ENCODE peak calls at places on chromosomes 4 and X, in ten cellular contexts. W, F, H, R, A, Y, N, P, L and I are unnamed samples.

GRCh38 chrX:31353095-31353494 is 281.3 kb upstream of the FTHL17 start:
- DNase-seq in L (no peak), Y (peak), A (no peak), W (no peak), N (peak), H (peak), P (no peak), R (no peak), F (peak), I (no peak)

GRCh38 chr4:38025665-38026064 is 65.5 kb downstream of the PTTG2 start:
- DNase-seq in A (no peak), N (no peak), W (no peak), H (no peak), P (no peak), L (no peak), R (no peak), Y (no peak), F (no peak), I (no peak)

GRCh38 chr4:77921701-77922100 is 59.1 kb downstream of the MRPL1 start:
- DNase-seq in R (no peak), W (no peak), N (peak), L (no peak), H (peak), F (peak), P (peak), A (no peak), Y (peak), I (no peak)

GRCh38 chr4:8221476-8221875 is 22.4 kb downstream of the SH3TC1 start:
- DNase-seq in P (no peak), N (no peak), R (no peak), L (no peak), W (no peak), Y (peak), H (peak), F (peak), A (no peak), I (no peak)

GRCh38 chrX:1212532-1212931 is at the start of gene CRLF2:
- DNase-seq in F (no peak), N (peak), R (no peak), Y (peak), H (peak), A (no peak), W (no peak), L (peak), P (peak), I (no peak)

GRCh38 chrX:47900833-47901232 is 64.1 kb downstream of the ZNF81 start:
- DNase-seq in N (no peak), Y (no peak), L (no peak), A (no peak), F (no peak), R (no peak), P (no peak), W (no peak), H (no peak), I (no peak)

GRCh38 chrX:30343206-30343605 is 34.0 kb upstream of the NR0B1 start:
- DNase-seq in L (no peak), P (no peak), N (no peak), W (no peak), A (no peak), R (no peak), F (no peak), H (no peak), Y (peak), I (no peak)

GRCh38 chr4:2172161-2172560 is 69.8 kb downstream of the HAUS3 start:
- DNase-seq in F (no peak), L (no peak), W (no peak), R (no peak), Y (no peak), N (no peak), P (no peak), H (no peak), A (no peak), I (no peak)

GRCh38 chrX:29952016-29952415 is 263.3 kb upstream of the MAGEB2 start:
- DNase-seq in H (no peak), W (no peak), A (no peak), L (no peak), R (no peak), P (no peak), F (peak), Y (peak), N (no peak), I (no peak)

GRCh38 chrX:20829665-20830481 is 544.3 kb upstream of the CNKSR2 start:
- DNase-seq in H (peak), N (peak), P (peak), L (no peak), Y (peak), R (no peak), A (no peak), F (peak), W (no peak), I (no peak)

GRCh38 chr4:2079006-2079405 is 19.9 kb downstream of the NAT8L start:
- DNase-seq in L (peak), H (no peak), A (no peak), R (peak), Y (no peak), P (no peak), W (no peak), N (no peak), F (no peak), I (no peak)

GRCh38 chrX:13650318-13650717 is 2.6 kb upstream of the TCEANC start:
- DNase-seq in L (no peak), A (no peak), N (no peak), F (no peak), P (no peak), W (no peak), H (no peak), Y (no peak), R (no peak), I (no peak)

GRCh38 chrX:13647709-13648212 is 5.2 kb upstream of the TCEANC start:
- DNase-seq in N (no peak), R (peak), W (peak), P (no peak), L (peak), Y (peak), A (peak), H (peak), F (peak), I (no peak)

GRCh38 chrX:13649823-13650222 is 3.1 kb upstream of the TCEANC start:
- DNase-seq in L (no peak), H (peak), R (no peak), A (no peak), N (no peak), F (peak), W (no peak), Y (no peak), P (no peak), I (no peak)

GRCh38 chrX:13645464-13646153 is 7.3 kb upstream of the TCEANC start:
- DNase-seq in H (no peak), W (no peak), F (no peak), R (no peak), A (no peak), L (no peak), N (no peak), P (no peak), Y (no peak), I (no peak)

GRCh38 chrX:13646154-13646549 is 6.8 kb upstream of the TCEANC start:
- DNase-seq in F (peak), H (peak), P (peak), N (peak), R (peak), W (peak), Y (peak), A (peak), L (peak), I (peak)
- TF ChIP-seq CTCF in F (peak), H (peak), P (peak), N (peak), R (peak), W (peak), Y (peak), A (peak), L (peak), I (peak)

GRCh38 chrX:39149761-39150160 is 348.5 kb downstream of the MID1IP1 start:
- DNase-seq in P (no peak), H (peak), A (peak), W (peak), Y (peak), F (peak), L (peak), R (peak), N (peak), I (peak)
- TF ChIP-seq CTCF in P (peak), H (peak), A (peak), W (peak), Y (peak), F (peak), L (peak), R (peak), N (peak), I (peak)

GRCh38 chrX:86348669-86349068 is 200.4 kb downstream of the DACH2 start:
- DNase-seq in F (no peak), H (no peak), W (no peak), A (no peak), P (no peak), R (no peak), N (no peak), Y (peak), L (no peak), I (no peak)
- TF ChIP-seq CTCF in F (no peak), H (no peak), W (no peak), A (no peak), P (no peak), R (no peak), N (no peak), Y (peak), L (no peak), I (peak)

GRCh38 chrX:73851014-73852009 is 288.3 kb downstream of the CHIC1 start:
- DNase-seq in H (no peak), W (peak), Y (peak), F (no peak), L (peak), A (peak), P (no peak), R (no peak), N (peak), I (no peak)

GRCh38 chrX:73852022-73852421 is 289.0 kb downstream of the CHIC1 start:
- DNase-seq in N (no peak), F (no peak), Y (no peak), A (no peak), H (no peak), R (no peak), L (no peak), W (no peak), P (no peak), I (no peak)

GRCh38 chrX:73849054-73849453 is 286.1 kb downstream of the CHIC1 start:
- DNase-seq in R (no peak), H (no peak), Y (no peak), A (no peak), W (no peak), F (no peak), L (no peak), P (no peak), N (no peak), I (no peak)

GRCh38 chrX:73850124-73851013 is 287.4 kb downstream of the CHIC1 start:
- DNase-seq in F (peak), H (no peak), A (peak), P (peak), W (peak), R (no peak), Y (peak), L (no peak), N (peak), I (no peak)

GRCh38 chrX:73847991-73848390 is 285.0 kb downstream of the CHIC1 start:
- DNase-seq in W (no peak), L (no peak), N (no peak), Y (no peak), P (no peak), H (no peak), R (no peak), A (no peak), F (no peak), I (no peak)
- TF ChIP-seq CTCF in W (no peak), L (no peak), N (no peak), Y (no peak), P (no peak), H (no peak), R (no peak), A (no peak), F (no peak), I (no peak)

DNA sequence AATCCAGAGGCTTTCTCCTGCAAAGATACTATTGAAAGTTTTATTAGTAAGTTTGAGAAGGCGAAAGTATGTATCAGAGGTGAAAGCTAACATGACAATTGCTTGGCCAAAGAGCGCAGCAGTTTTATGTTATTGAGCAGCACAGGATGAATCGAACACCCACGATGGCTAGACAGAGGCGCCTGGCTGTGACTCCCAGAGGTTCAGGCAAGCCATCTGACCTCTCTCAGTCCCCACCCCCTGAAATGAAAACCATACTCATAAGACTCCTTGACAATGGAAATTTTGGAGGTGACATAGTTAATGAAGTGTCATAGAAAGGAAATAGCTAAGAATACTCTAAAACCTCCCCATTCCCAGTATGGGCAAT is 70.6 kb downstream of the MGST2 start:
- DNase-seq in R (no peak), A (no peak), L (no peak), N (no peak), P (no peak), W (no peak), Y (no peak), H (no peak), F (no peak), I (no peak)
- TF ChIP-seq CTCF in R (no peak), A (no peak), L (no peak), N (no peak), P (no peak), W (no peak), Y (no peak), H (no peak), F (no peak), I (no peak)

GRCh38 chr4:41853973-41854372 is 81.3 kb upstream of the TMEM33 start:
- DNase-seq in P (no peak), Y (peak), R (no peak), F (no peak), A (no peak), L (no peak), W (no peak), H (no peak), N (no peak), I (no peak)
- TF ChIP-seq CTCF in P (peak), Y (no peak), R (no peak), F (peak), A (no peak), L (no peak), W (no peak), H (no peak), N (peak), I (peak)